ENCODE peak calls at places on chromosomes 5 and 9, in four cellular contexts. U is Caco-2, P is brain microvascular endothelial cell, R is SK-N-SH. V is an unnamed sample.

GRCh38 chr9:75085640-75086039 is 2.3 kb downstream of the NMRK1 start:
- DNase-seq in U (no peak), P (no peak), R (no peak), V (no peak)

GRCh38 chr5:80871541-80871961 is 88.6 kb upstream of the RASGRF2 start:
- DNase-seq in U (peak; percentile 55), P (peak; percentile 59), R (no peak), V (no peak)

GRCh38 chr5:151270599-151270998 is 17.6 kb downstream of the GM2A start:
- DNase-seq in U (no peak), P (peak; percentile 81), R (no peak), V (no peak)

GRCh38 chr5:97563258-97563657 is 380.2 kb upstream of the RIOK2 start:
- DNase-seq in U (no peak), P (no peak), R (no peak), V (no peak)

GRCh38 chr9:81108821-81109220 is 580.5 kb downstream of the TLE1 start:
- DNase-seq in U (no peak), P (no peak), R (no peak), V (no peak)

GRCh38 chr9:136399176-136400037 is 563 bp downstream of the SNAPC4 start:
- DNase-seq in U (no peak), P (peak; percentile 19), R (peak; percentile 61), V (no peak)

GRCh38 chr5:66134407-66134843 is 9.7 kb upstream of the SREK1 start:
- DNase-seq in U (no peak), P (no peak), R (no peak), V (no peak)

GRCh38 chr9:130172858-130173461 is 756 bp downstream of the NCS1 start:
- DNase-seq in U (no peak), P (no peak), R (peak; percentile 83), V (peak; percentile 66)

GRCh38 chr5:132791026-132791425 is 14.0 kb upstream of the SEPTIN8 start:
- DNase-seq in U (no peak), P (no peak), R (no peak), V (no peak)

GRCh38 chr9:85417674-85418073 is 324.1 kb downstream of the AGTPBP1 start:
- DNase-seq in U (no peak), P (no peak), R (no peak), V (peak; percentile 25)

DNA sequence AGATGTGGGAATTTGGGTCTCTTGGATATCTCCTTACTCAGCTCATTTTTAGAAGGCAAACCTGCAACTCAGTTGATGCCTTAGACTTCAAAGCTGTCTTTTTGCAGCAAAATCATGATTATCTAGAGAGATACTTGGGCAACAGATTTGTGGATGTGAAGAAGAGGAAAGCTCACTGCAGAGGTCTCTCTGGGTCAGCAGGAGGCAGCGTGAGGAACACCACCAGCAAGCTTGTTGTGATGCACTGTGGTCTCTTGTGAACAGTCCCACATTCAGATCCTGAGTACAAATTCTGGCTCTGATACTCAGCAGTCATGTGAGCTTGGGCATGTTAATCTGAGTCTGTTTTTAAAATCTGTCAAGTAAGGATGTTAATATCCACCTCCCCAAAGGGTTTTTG is 26.3 kb upstream of the DMRT3 start:
- DNase-seq in U (no peak), P (no peak), R (no peak), V (no peak)
- TF ChIP-seq CTCF in U (no peak), P (no peak), R (no peak), V (no peak)

GRCh38 chr9:79300153-79300552 is 271.6 kb upstream of the TLE4 start:
- DNase-seq in U (no peak), P (no peak), R (peak; percentile 36), V (peak; percentile 23)
- H3K27me3 ChIP-seq in U (no peaks in the 10 kb centered on the region), P (no peaks in the 10 kb centered on the region), R (no peaks in the 10 kb centered on the region), V (no peaks in the 10 kb centered on the region)

GRCh38 chr9:133340916-133341315 is 4.9 kb upstream of the SURF6 start:
- DNase-seq in U (no peak), P (no peak), R (no peak), V (no peak)

GRCh38 chr9:133340256-133340655 is 4.3 kb upstream of the SURF6 start:
- DNase-seq in U (no peak), P (no peak), R (no peak), V (no peak)

GRCh38 chr9:133341369-133342082 is 5.5 kb upstream of the SURF6 start:
- DNase-seq in U (no peak), P (no peak), R (no peak), V (no peak)

GRCh38 chr9:133342570-133342969 is 5.4 kb downstream of the MED22 start:
- DNase-seq in U (no peak), P (no peak), R (peak; percentile 57), V (peak; percentile 74)

DNA sequence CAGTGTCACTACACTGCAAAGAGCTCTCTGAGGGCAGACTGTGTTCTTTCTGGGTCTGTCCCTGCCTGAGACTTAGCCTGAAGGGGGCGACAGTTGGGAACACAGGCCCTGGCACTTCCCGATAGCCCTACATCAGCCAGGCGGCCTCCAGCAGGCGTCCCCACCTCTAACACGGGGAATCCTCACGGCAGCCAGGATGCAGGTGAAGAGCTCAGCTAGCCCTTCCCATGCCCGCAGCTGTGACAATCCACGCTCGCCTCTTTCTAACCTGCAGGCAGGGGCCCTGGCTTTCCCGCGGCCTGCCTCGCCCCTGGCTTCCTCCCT is 5.9 kb downstream of the MED22 start:
- DNase-seq in U (no peak), P (no peak), R (peak; percentile 44), V (no peak)
- TF ChIP-seq CTCF in U (peak; percentile 28), P (peak; percentile 46), R (no peak), V (peak; percentile 46)

GRCh38 chr9:96177719-96178028 is 124.3 kb downstream of the HSD17B3 start:
- DNase-seq in U (no peak), P (no peak), R (no peak), V (no peak)
- H3K27me3 ChIP-seq in U (no peaks in the 10 kb centered on the region), P (peaks cover 12% of the 10 kb centered on the region), R (no peaks in the 10 kb centered on the region), V (no peaks in the 10 kb centered on the region)

GRCh38 chr5:137217599-137218200 is 281.4 kb downstream of the SPOCK1 start:
- DNase-seq in U (no peak), P (no peak), R (no peak), V (no peak)

GRCh38 chr5:137216976-137217598 is 282.0 kb downstream of the SPOCK1 start:
- DNase-seq in U (no peak), P (no peak), R (no peak), V (no peak)

GRCh38 chr5:137218896-137219295 is 280.2 kb downstream of the SPOCK1 start:
- DNase-seq in U (no peak), P (no peak), R (no peak), V (no peak)

GRCh38 chr5:137220523-137220927 is 278.6 kb downstream of the SPOCK1 start:
- DNase-seq in U (peak; percentile 43), P (peak; percentile 55), R (peak; percentile 42), V (peak; percentile 15)

GRCh38 chr5:137218471-137218870 is 280.7 kb downstream of the SPOCK1 start:
- DNase-seq in U (no peak), P (no peak), R (no peak), V (no peak)
- TF ChIP-seq CTCF in U (no peak), P (no peak), R (no peak), V (no peak)

GRCh38 chr5:108260858-108261170 is 121.1 kb downstream of the FBXL17 start:
- DNase-seq in U (no peak), P (no peak), R (no peak), V (no peak)
- H3K27me3 ChIP-seq in U (no peaks in the 10 kb centered on the region), P (no peaks in the 10 kb centered on the region), R (no peaks in the 10 kb centered on the region), V (no peaks in the 10 kb centered on the region)